ENCODE peak calls at places on chromosomes 11 and 22, in ten cellular contexts. W, D, X, I, H, K, R, V, N and O are unnamed samples.

GRCh38 chr22:17921871-17922821 is 102.2 kb downstream of the MICAL3 start:
- DNase-seq in D (no peak), V (no peak), H (no peak), I (no peak), N (no peak), W (no peak), R (no peak), K (no peak), X (peak), O (no peak)

GRCh38 chr11:64856382-64857227 is 12.2 kb upstream of the CDC42BPG start:
- DNase-seq in N (peak), W (peak), V (no peak), I (no peak), H (no peak), X (peak), K (no peak), R (no peak), D (peak), O (peak)

GRCh38 chr11:100855466-100856067 is 168.5 kb downstream of the ARHGAP42 start:
- DNase-seq in V (no peak), N (peak), X (peak), H (peak), R (no peak), W (peak), I (peak), D (peak), K (peak), O (no peak)

GRCh38 chr11:75261902-75262361 is 21.4 kb downstream of the TPBGL start:
- DNase-seq in D (no peak), W (peak), N (no peak), X (no peak), K (no peak), V (no peak), H (no peak), R (no peak), I (no peak), O (no peak)

GRCh38 chr11:10602945-10603344 is 34.5 kb upstream of the LYVE1 start:
- DNase-seq in D (no peak), W (no peak), N (no peak), V (no peak), I (no peak), X (no peak), R (no peak), H (no peak), K (no peak), O (no peak)

GRCh38 chr22:46674367-46674781 is 54.2 kb downstream of the GRAMD4 start:
- DNase-seq in R (peak), N (no peak), X (no peak), I (no peak), W (peak), V (peak), K (no peak), D (no peak), H (peak), O (no peak)

GRCh38 chr11:114775849-114776621 is 97.7 kb downstream of the NXPE2 start:
- DNase-seq in N (peak), W (no peak), H (no peak), D (no peak), V (no peak), I (no peak), X (no peak), K (peak), R (no peak), O (no peak)

GRCh38 chr11:80155412-80156017 is 714.7 kb upstream of the TENM4 start:
- DNase-seq in R (no peak), H (no peak), X (peak), D (peak), V (no peak), N (peak), I (peak), K (peak), W (peak), O (no peak)

GRCh38 chr11:65591939-65592814 is 3.4 kb downstream of the KCNK7 start:
- DNase-seq in N (peak), I (no peak), D (no peak), V (no peak), K (peak), R (no peak), H (no peak), W (no peak), X (peak), O (no peak)

GRCh38 chr11:36354221-36355003 is 58.3 kb downstream of the PRR5L start:
- DNase-seq in N (peak), X (peak), W (no peak), I (no peak), H (no peak), D (peak), R (no peak), K (no peak), V (no peak), O (no peak)